ENCODE peak calls at places on chromosomes 2 and 18, in six cellular contexts. F is CD8-positive, alpha-beta T cell; L is right cardiac atrium; V is H9; K is upper lobe of right lung; G is testis. N is an unnamed sample.

GRCh38 chr2:119678021-119678656 is 862 bp upstream of the TMEM177 start:
- DNase-seq in V (peak; percentile 27), L (no peak), G (no peak), F (peak; percentile 65), K (no peak), N (no peak)

GRCh38 chr2:207205173-207205957 is 39.6 kb upstream of the KLF7 start:
- DNase-seq in K (no peak), V (no peak), G (no peak), L (no peak), F (no peak), N (no peak)

GRCh38 chr18:7856733-7857132 is 289.6 kb downstream of the PTPRM start:
- DNase-seq in K (no peak), L (no peak), G (no peak), F (no peak), V (no peak), N (no peak)

GRCh38 chr2:62920070-62920469 is 130.6 kb upstream of the OTX1 start:
- DNase-seq in L (no peak), V (no peak), F (no peak), K (no peak), G (no peak), N (no peak)

GRCh38 chr2:172693529-172694185 is 42.0 kb upstream of the RAPGEF4 start:
- DNase-seq in V (no peak), L (no peak), G (no peak), F (no peak), K (no peak), N (no peak)

GRCh38 chr18:48795696-48796095 is 155.1 kb downstream of the SMAD7 start:
- DNase-seq in G (no peak), F (no peak), V (no peak), L (no peak), K (peak; percentile 17), N (no peak)

GRCh38 chr2:162013514-162014205 is 60.4 kb downstream of the DPP4 start:
- DNase-seq in K (no peak), V (no peak), G (no peak), F (no peak), L (no peak), N (no peak)

GRCh38 chr2:54871457-54872103 is 148.1 kb downstream of the EML6 start:
- DNase-seq in K (no peak), V (no peak), G (no peak), F (no peak), L (no peak), N (no peak)

GRCh38 chr2:134011936-134012586 is 241.8 kb upstream of the MGAT5 start:
- DNase-seq in V (no peak), F (no peak), L (no peak), K (no peak), G (no peak), N (peak; percentile 77)

GRCh38 chr2:10709290-10709939 is 12.0 kb upstream of the ATP6V1C2 start:
- DNase-seq in V (peak; percentile 81), G (peak; percentile 26), F (no peak), K (no peak), L (no peak), N (no peak)

DNA sequence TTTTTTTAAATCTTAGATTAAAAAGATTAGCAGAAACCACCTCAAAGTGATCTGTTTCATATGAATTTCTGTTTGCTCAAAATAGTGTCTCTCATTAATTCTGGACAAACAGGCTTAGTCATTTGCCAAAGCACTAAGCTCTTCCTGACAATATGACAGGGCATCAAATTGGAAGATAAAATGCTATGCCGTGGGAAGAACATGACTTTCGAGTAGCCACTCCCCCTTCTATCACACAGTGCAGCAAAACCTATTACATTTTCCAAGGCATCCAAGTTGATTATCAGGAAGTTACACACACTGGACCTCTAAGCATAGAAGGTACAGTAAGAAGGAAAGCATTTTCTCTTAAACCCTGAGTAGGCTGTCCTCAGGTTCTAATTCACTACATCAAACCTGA is 89.5 kb downstream of the STK39 start:
- DNase-seq in K (no peak), F (no peak), G (no peak), L (no peak), V (no peak), N (no peak)
- H3K27ac ChIP-seq in K (no peak overlapping the region), F (no peak overlapping the region), G (no peak overlapping the region), L (no peak overlapping the region), V (no peak overlapping the region), N (no peak overlapping the region)

GRCh38 chr2:98040331-98040939 is 44.7 kb upstream of the TMEM131 start:
- DNase-seq in F (peak; percentile 25), V (no peak), L (no peak), G (no peak), K (no peak), N (peak; percentile 55)
- H3K27ac ChIP-seq in F (no peak overlapping the region), V (no peak overlapping the region), L (no peak overlapping the region), G (no peak overlapping the region), K (no peak overlapping the region), N (peak overlapping the region; percentile 5)

DNA sequence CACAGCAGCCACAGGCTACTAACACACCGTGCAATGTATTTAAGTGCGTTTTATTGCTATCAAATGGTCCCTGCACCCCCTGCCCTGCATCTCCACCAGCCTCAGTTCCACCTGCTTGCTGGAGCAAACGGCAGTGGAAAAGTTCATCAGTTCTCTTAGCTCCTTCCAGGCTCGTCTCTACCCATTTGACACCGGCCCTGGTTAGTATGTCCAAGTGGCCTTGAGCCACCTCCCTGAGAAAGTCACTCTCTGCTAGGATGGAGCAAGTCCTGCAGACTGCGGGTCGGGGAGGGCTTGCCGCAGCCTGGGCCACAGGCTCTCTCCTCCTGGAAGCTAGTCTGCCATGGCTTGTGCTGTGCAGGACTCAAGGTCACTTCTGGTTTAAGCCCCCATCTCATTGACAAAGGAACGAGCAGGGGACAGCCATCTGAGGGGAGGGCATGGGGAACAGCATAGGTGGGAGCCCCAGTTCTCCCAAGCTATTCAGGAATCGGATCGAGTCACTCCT is 74.9 kb downstream of the RHOB start:
- DNase-seq in K (peak; percentile 33), V (no peak), G (no peak), F (no peak), L (no peak), N (no peak)
- H3K27ac ChIP-seq in K (no peak overlapping the region), V (no peak overlapping the region), G (no peak overlapping the region), F (no peak overlapping the region), L (no peak overlapping the region), N (no peak overlapping the region)

GRCh38 chr18:52343731-52344340 is 3.8 kb downstream of the DCC start:
- DNase-seq in F (no peak), V (no peak), L (no peak), K (no peak), G (no peak), N (no peak)
- H3K27ac ChIP-seq in F (no peak overlapping the region), V (no peak overlapping the region), L (no peak overlapping the region), K (no peak overlapping the region), G (no peak overlapping the region), N (no peak overlapping the region)

GRCh38 chr2:237744613-237745249 is 53.8 kb upstream of the RBM44 start:
- DNase-seq in V (peak; percentile 75), L (peak; percentile 91), G (peak; percentile 86), F (peak; percentile 90), K (peak; percentile 85), N (no peak)

GRCh38 chr2:237743561-237744269 is 54.9 kb upstream of the RBM44 start:
- DNase-seq in V (no peak), F (no peak), G (no peak), L (no peak), K (no peak), N (no peak)

GRCh38 chr2:237745250-237745613 is 53.3 kb upstream of the RBM44 start:
- DNase-seq in V (no peak), G (no peak), F (no peak), K (no peak), L (no peak), N (no peak)

GRCh38 chr2:237743024-237743423 is 55.6 kb upstream of the RBM44 start:
- DNase-seq in G (no peak), V (no peak), K (no peak), L (no peak), F (no peak), N (no peak)

GRCh38 chr2:237744270-237744612 is 54.3 kb upstream of the RBM44 start:
- DNase-seq in F (no peak), G (no peak), K (no peak), V (no peak), L (no peak), N (no peak)
- H3K27ac ChIP-seq in F (no peak overlapping the region), G (no peak overlapping the region), K (no peak overlapping the region), V (no peak overlapping the region), L (no peak overlapping the region), N (peak overlapping the region; percentile 59)

GRCh38 chr18:46095532-46095931 is 2.6 kb downstream of the ATP5F1A start:
- DNase-seq in K (no peak), G (no peak), F (peak; percentile 47), V (no peak), L (no peak), N (no peak)
- H3K27ac ChIP-seq in K (no peak overlapping the region), G (no peak overlapping the region), F (no peak overlapping the region), V (no peak overlapping the region), L (no peak overlapping the region), N (no peak overlapping the region)

GRCh38 chr2:100205128-100205527 is 62.7 kb upstream of the AFF3 start:
- DNase-seq in V (no peak), L (no peak), G (no peak), F (no peak), K (no peak), N (no peak)
- H3K27ac ChIP-seq in V (no peak overlapping the region), L (no peak overlapping the region), G (no peak overlapping the region), F (no peak overlapping the region), K (no peak overlapping the region), N (no peak overlapping the region)

DNA sequence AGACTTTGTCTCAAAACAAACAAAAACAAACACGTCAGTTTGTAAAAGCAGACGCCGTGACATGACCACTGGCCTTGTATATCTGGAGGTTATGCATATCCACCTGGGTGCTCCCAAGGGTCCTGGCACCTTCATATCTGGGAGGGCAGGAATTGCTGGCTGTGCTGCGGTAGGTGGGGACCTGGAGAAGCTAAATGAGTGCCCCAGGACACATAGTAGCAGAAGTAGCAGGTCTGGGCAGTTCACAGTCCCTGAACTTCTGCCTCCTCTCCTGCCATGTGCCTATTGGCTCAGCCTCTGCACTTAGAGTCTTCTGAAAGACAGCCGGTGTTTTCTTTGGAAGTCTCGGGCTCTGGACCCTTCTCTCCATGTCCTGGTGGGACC is 30.9 kb upstream of the IL1R2 start:
- DNase-seq in L (no peak), V (no peak), K (no peak), F (no peak), G (no peak), N (no peak)
- H3K27ac ChIP-seq in L (peak overlapping the region; percentile 43), V (no peak overlapping the region), K (peak overlapping the region; percentile 79), F (no peak overlapping the region), G (peak overlapping the region; percentile 52), N (peak overlapping the region; percentile 64)

GRCh38 chr2:196445991-196446390 is 193.5 kb upstream of the CCDC150 start:
- DNase-seq in F (no peak), G (no peak), L (no peak), K (no peak), V (no peak), N (no peak)

GRCh38 chr2:196452758-196453157 is 186.8 kb upstream of the CCDC150 start:
- DNase-seq in F (no peak), L (no peak), G (no peak), K (no peak), V (no peak), N (no peak)

GRCh38 chr2:196453613-196454047 is 185.9 kb upstream of the CCDC150 start:
- DNase-seq in L (no peak), G (peak; percentile 61), V (peak; percentile 36), F (no peak), K (no peak), N (no peak)

GRCh38 chr2:196448680-196449079 is 190.8 kb upstream of the CCDC150 start:
- DNase-seq in F (no peak), G (no peak), L (no peak), V (no peak), K (no peak), N (no peak)

GRCh38 chr2:196449083-196449482 is 190.4 kb upstream of the CCDC150 start:
- DNase-seq in V (no peak), L (no peak), F (no peak), K (no peak), G (no peak), N (no peak)
- H3K27ac ChIP-seq in V (no peak overlapping the region), L (no peak overlapping the region), F (no peak overlapping the region), K (no peak overlapping the region), G (no peak overlapping the region), N (no peak overlapping the region)